ENCODE peak calls at places on chromosomes 4 and X, in four cellular contexts. N is Caki2, X is NCI-H1105 treated with DMSO at 0.1 percent for 48 hours, W is GM23248. B is an unnamed sample.
A peak's percentile ranks its signal among the peaks of the same experiment; 100 is the strongest.

GRCh38 chr4:1201851-1202525 is 29.6 kb upstream of the SPON2 start:
- DNase-seq in N (no peak), W (peak; percentile 35), X (no peak), B (peak; percentile 43)

GRCh38 chr4:112225157-112225556 is 6.4 kb upstream of the AP1AR start:
- DNase-seq in X (no peak), N (no peak), W (no peak), B (no peak)

GRCh38 chr4:71270901-71271300 is 67.9 kb upstream of the SLC4A4 start:
- DNase-seq in W (peak; percentile 47), N (peak; percentile 16), X (peak; percentile 26), B (no peak)

GRCh38 chr4:31114821-31115220 is 394.7 kb downstream of the PCDH7 start:
- DNase-seq in N (no peak), W (no peak), X (no peak), B (no peak)

GRCh38 chr4:7194251-7195137 is 2.2 kb downstream of the SORCS2 start:
- DNase-seq in N (peak; percentile 22), X (peak; percentile 65), W (peak; percentile 65), B (peak; percentile 62)

GRCh38 chr4:83516042-83516772 is 19.7 kb upstream of the GPAT3 start:
- DNase-seq in N (no peak), X (no peak), W (peak; percentile 88), B (no peak)

GRCh38 chrX:111131572-111131971 is 35.6 kb downstream of the PAK3 start:
- DNase-seq in X (no peak), N (no peak), W (no peak), B (no peak)

GRCh38 chrX:153727108-153727931 is 2.7 kb downstream of the ABCD1 start:
- DNase-seq in W (peak; percentile 59), N (no peak), X (peak; percentile 62), B (no peak)

GRCh38 chr4:8731364-8731763 is 138.8 kb downstream of the CPZ start:
- DNase-seq in W (no peak), X (no peak), N (no peak), B (no peak)

GRCh38 chr4:38832624-38833528 is 23.7 kb downstream of the TLR6 start:
- DNase-seq in X (no peak), W (no peak), N (no peak), B (no peak)

GRCh38 chrX:150036181-150036580 is 97.9 kb upstream of the EOLA2 start:
- DNase-seq in X (no peak), N (peak; percentile 87), W (peak; percentile 74), B (no peak)

GRCh38 chr4:5971077-5971447 is 47.2 kb downstream of the C4orf50 start:
- DNase-seq in W (no peak), N (no peak), X (no peak), B (no peak)

GRCh38 chr4:5125326-5125725 is 74.0 kb downstream of the STK32B start:
- DNase-seq in X (peak; percentile 24), W (no peak), N (no peak), B (no peak)

GRCh38 chrX:46979340-46979739 is 67.1 kb downstream of the JADE3 start:
- DNase-seq in W (peak; percentile 74), X (no peak), N (no peak), B (no peak)

B was measured in type B pancreatic cell.